ENCODE peak calls at places on chromosomes 3 and 15, in eight cellular contexts. K is AG04450, M is MM.1S, T is IMR-90, Z is lower lobe of right lung, S is body of pancreas, H is left ventricle myocardium inferior, Q is small intestine. L is an unnamed sample.
A peak's percentile ranks its signal among the peaks of the same experiment; 100 is the strongest.

GRCh38 chr15:68992696-68993095 is 21.8 kb upstream of the NOX5 start:
- DNase-seq in K (no peak), M (no peak), T (no peak), Z (no peak), S (no peak), H (no peak), Q (no peak), L (no peak)

GRCh38 chr3:195895900-195896360 is 12.4 kb downstream of the TNK2 start:
- DNase-seq in K (no peak), M (peak; percentile 83), T (no peak), Z (peak; percentile 88), S (peak; percentile 66), H (peak; percentile 74), Q (peak; percentile 46), L (peak; percentile 45)

GRCh38 chr15:29825205-29825604 is 2.9 kb upstream of the TJP1 start:
- DNase-seq in K (no peak), M (peak; percentile 90), T (no peak), Z (no peak), S (no peak), H (no peak), Q (no peak), L (no peak)

GRCh38 chr3:17118771-17119170 is 234.0 kb downstream of the PLCL2 start:
- DNase-seq in K (no peak), M (no peak), T (no peak), Z (no peak), S (no peak), H (no peak), Q (no peak), L (no peak)

GRCh38 chr3:108757404-108757982 is at the start of gene RETNLB:
- DNase-seq in K (no peak), M (no peak), T (no peak), Z (no peak), S (peak; percentile 74), H (no peak), Q (peak; percentile 85), L (no peak)

GRCh38 chr3:140007946-140008692 is 73.1 kb downstream of the CLSTN2 start:
- DNase-seq in K (no peak), M (no peak), T (no peak), Z (no peak), S (no peak), H (no peak), Q (no peak), L (no peak)

GRCh38 chr15:74835312-74835823 is 7.6 kb downstream of the ULK3 start:
- DNase-seq in K (no peak), M (peak; percentile 46), T (peak; percentile 36), Z (peak; percentile 71), S (peak; percentile 66), H (peak; percentile 57), Q (peak; percentile 66), L (no peak)

GRCh38 chr3:192409203-192409837 is 318.0 kb downstream of the FGF12 start:
- DNase-seq in K (no peak), M (peak; percentile 77), T (no peak), Z (peak; percentile 52), S (peak; percentile 16), H (peak; percentile 45), Q (no peak), L (no peak)

GRCh38 chr3:77780621-77781020 is 740.7 kb downstream of the ROBO2 start:
- DNase-seq in K (no peak), M (peak; percentile 12), T (no peak), Z (no peak), S (no peak), H (no peak), Q (no peak), L (no peak)

GRCh38 chr3:131421957-131422498 is 40.5 kb downstream of the NUDT16 start:
- DNase-seq in K (no peak), M (no peak), T (no peak), Z (no peak), S (no peak), H (no peak), Q (no peak), L (no peak)

GRCh38 chr3:41202834-41203345 is 3.6 kb downstream of the CTNNB1 start:
- DNase-seq in K (no peak), M (no peak), T (peak; percentile 61), Z (no peak), S (no peak), H (no peak), Q (peak; percentile 61), L (no peak)

GRCh38 chr3:184016820-184017671 is 638 bp downstream of the ABCC5 start:
- DNase-seq in K (no peak), M (peak; percentile 63), T (peak; percentile 32), Z (peak; percentile 78), S (peak; percentile 60), H (peak; percentile 66), Q (peak; percentile 64), L (peak; percentile 20)

GRCh38 chr3:171876651-171877272 is 33.6 kb downstream of the TMEM212 start:
- DNase-seq in K (peak; percentile 65), M (no peak), T (peak; percentile 94), Z (no peak), S (no peak), H (no peak), Q (no peak), L (no peak)

GRCh38 chr3:196528639-196529233 is 13.6 kb upstream of the SMCO1 start:
- DNase-seq in K (no peak), M (peak; percentile 88), T (peak; percentile 26), Z (peak; percentile 85), S (peak; percentile 26), H (peak; percentile 76), Q (peak; percentile 15), L (no peak)

GRCh38 chr3:127899200-127899599 is 15.8 kb upstream of the KBTBD12 start:
- DNase-seq in K (no peak), M (no peak), T (no peak), Z (no peak), S (no peak), H (no peak), Q (no peak), L (no peak)

GRCh38 chr15:63013052-63013808 is 29.3 kb upstream of the TPM1 start:
- DNase-seq in K (peak; percentile 32), M (no peak), T (peak; percentile 83), Z (no peak), S (no peak), H (no peak), Q (no peak), L (no peak)

GRCh38 chr3:124657138-124657537 is 73.1 kb upstream of the UMPS start:
- DNase-seq in K (no peak), M (no peak), T (no peak), Z (no peak), S (no peak), H (no peak), Q (no peak), L (no peak)

GRCh38 chr15:80153900-80154299 is 1.1 kb downstream of the FAH start:
- DNase-seq in K (no peak), M (no peak), T (peak; percentile 13), Z (no peak), S (no peak), H (no peak), Q (no peak), L (no peak)

DNA sequence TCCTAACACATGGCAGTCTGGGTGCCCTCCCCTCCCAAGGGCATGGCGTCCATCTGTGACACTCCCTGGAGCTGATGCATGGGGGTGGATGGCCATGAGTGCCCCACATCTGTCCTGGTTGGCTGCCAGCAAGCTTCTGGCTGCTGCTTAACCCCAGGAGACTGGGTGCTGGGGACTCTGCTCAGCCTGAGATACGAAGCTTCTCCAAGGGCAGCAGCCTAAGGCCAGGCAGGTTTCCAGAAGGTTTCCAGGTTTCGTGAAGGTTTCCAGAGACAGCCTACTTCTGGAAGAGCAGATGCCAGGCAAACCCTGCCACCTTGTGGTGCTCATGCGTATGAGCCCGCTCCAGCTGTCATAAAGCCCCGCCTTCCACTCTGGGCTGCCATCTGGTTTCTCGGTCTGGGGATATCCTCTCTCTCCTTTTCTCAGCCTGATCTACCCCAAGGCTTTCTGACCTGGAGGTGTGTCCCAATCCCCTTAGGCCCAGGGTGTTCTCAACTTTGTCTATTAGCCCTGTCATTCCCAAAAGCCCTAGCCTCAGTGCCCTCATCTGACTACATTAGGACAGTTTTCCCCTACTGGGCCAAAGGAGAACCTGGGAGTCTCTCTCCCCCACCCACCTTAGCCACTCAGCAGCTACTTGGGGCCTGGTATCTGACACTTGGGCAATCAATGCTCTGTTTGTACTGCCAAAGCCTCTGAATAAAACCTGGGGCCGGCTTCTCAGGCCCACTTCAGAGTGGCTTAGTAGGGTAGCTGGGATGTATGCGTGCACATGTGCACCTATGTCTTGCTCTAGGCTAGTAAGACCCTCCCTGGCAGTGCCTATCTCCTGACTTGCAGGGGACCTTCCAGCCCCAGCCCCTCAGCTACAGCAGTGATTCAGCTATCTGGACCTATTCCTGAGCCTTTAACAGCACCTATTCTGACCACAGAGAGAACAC is 12.0 kb downstream of the MRPL46 start:
- DNase-seq in K (peak; percentile 33), M (peak; percentile 80), T (peak; percentile 69), Z (peak; percentile 55), S (peak; percentile 67), H (peak; percentile 52), Q (peak; percentile 79), L (no peak)
- H3K27ac ChIP-seq in K (no peak overlapping the region), M (no peak overlapping the region), T (no peak overlapping the region), Z (no peak overlapping the region), S (no peak overlapping the region), H (peak overlapping the region; percentile 6), Q (no peak overlapping the region), L (no peak overlapping the region)

DNA sequence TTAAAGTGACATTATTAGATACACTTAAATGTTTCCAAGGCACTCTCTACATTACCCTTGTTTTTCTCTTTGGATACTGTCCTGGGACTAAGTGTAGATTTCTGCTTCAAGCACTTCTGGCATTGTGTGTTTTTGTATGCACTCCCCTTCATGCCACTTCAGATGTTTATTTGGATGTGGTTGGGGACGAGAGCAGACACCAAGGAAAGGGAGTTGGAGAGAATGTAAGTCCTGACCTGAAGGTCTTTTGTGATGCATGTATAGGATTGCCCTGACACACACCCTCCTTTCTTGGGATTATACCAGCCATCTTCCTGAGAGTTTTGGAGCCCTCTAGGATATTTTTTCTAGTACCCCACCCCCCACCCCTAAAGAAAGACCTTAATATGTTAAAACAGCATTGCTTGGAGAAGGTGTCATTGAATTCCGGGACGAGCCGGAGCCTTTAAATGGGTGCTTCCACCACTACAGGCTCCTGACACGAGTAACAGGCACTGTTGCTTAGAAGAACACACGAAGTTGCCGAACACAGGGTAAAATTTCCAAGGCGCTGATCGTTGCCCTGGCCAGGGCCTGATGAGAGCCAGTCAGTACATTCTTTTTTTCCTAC is 22.7 kb downstream of the PSMD6 start:
- DNase-seq in K (no peak), M (no peak), T (peak; percentile 52), Z (no peak), S (no peak), H (no peak), Q (no peak), L (no peak)
- H3K27ac ChIP-seq in K (no peak overlapping the region), M (no peak overlapping the region), T (no peak overlapping the region), Z (no peak overlapping the region), S (peak overlapping the region; percentile 89), H (peak overlapping the region; percentile 76), Q (no peak overlapping the region), L (no peak overlapping the region)

DNA sequence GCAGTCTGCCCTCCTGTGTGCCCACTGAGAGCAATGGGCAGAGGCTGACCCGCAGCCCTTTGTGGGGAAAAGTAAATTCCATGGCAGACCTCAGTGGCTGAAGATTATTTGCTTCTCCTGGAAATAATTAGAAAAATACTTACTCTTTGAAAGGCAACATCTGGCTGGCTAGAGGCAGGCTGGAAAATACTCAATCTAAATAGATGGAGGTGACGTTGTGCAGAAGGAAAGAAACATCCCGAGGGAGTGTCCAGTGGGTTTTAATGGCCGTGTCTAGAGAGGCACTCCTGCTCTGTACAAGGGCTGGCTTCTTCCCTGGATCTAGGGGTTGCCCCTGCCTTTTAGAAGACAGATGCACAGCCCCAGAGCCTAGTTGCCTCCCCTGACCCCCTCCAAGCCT is 27.2 kb downstream of the CGNL1 start:
- DNase-seq in K (no peak), M (no peak), T (no peak), Z (no peak), S (no peak), H (no peak), Q (no peak), L (no peak)
- H3K27ac ChIP-seq in K (no peak overlapping the region), M (no peak overlapping the region), T (no peak overlapping the region), Z (no peak overlapping the region), S (no peak overlapping the region), H (peak overlapping the region; percentile 52), Q (no peak overlapping the region), L (peak overlapping the region; percentile 58)

GRCh38 chr3:132637590-132637989 is 22.0 kb downstream of the ACAD11 start:
- DNase-seq in K (no peak), M (no peak), T (peak; percentile 49), Z (no peak), S (no peak), H (no peak), Q (no peak), L (no peak)
- H3K27ac ChIP-seq in K (no peak overlapping the region), M (no peak overlapping the region), T (peak overlapping the region; percentile 83), Z (no peak overlapping the region), S (no peak overlapping the region), H (no peak overlapping the region), Q (no peak overlapping the region), L (no peak overlapping the region)